ENCODE peak calls at places on chromosome 17, in four cellular contexts. W is GM03348, O is nephron progenitor cell, N is activated T-helper 1 cell treated with Interleukin-2 at 50 U/mL for 16 hours. L is an unnamed sample.

GRCh38 chr17:50209472-50210248 is 8.2 kb upstream of the COL1A1 start:
- DNase-seq in W (peak; percentile 94), O (peak; percentile 80), N (no peak), L (no peak)

GRCh38 chr17:56807723-56808122 is 26.0 kb downstream of the C17orf67 start:
- DNase-seq in O (no peak), W (no peak), N (no peak), L (no peak)

GRCh38 chr17:9121186-9121820 is 100.0 kb downstream of the NTN1 start:
- DNase-seq in W (no peak), N (no peak), O (no peak), L (no peak)

GRCh38 chr17:3256575-3256974 is 41.6 kb downstream of the OR3A1 start:
- DNase-seq in O (no peak), W (no peak), N (no peak), L (no peak)

GRCh38 chr17:40331743-40332641 is 23.0 kb downstream of the RARA start:
- DNase-seq in N (no peak), O (no peak), W (peak; percentile 90), L (no peak)

GRCh38 chr17:55219484-55219883 is 45.3 kb upstream of the HLF start:
- DNase-seq in O (no peak), W (no peak), N (no peak), L (no peak)

GRCh38 chr17:83109793-83110645 is 30.6 kb downstream of the METRNL start:
- DNase-seq in O (no peak), W (peak; percentile 95), N (no peak), L (peak; percentile 69)

GRCh38 chr17:42979511-42980273 is at the start of gene PTGES3L:
- DNase-seq in N (no peak), W (peak; percentile 35), O (peak; percentile 35), L (peak; percentile 65)

GRCh38 chr17:81515530-81516041 is 3.0 kb upstream of the ACTG1 start:
- DNase-seq in W (no peak), N (no peak), O (no peak), L (no peak)

GRCh38 chr17:81553018-81553615 is 964 bp upstream of the FAAP100 start:
- DNase-seq in N (peak; percentile 61), O (peak; percentile 77), W (peak; percentile 88), L (peak; percentile 84)

GRCh38 chr17:64778367-64779290 is 116.5 kb upstream of the SMURF2 start:
- DNase-seq in W (no peak), N (no peak), O (peak; percentile 48), L (peak; percentile 51)